ENCODE peak calls at places on chromosomes 16 and 17, in six cellular contexts. Z is CD8-positive, alpha-beta T cell; G is astrocyte of the cerebellum; E is pancreas; U is HFF-Myc; H is brain microvascular endothelial cell. D is an unnamed sample.

GRCh38 chr17:65656390-65657250 is 95.2 kb upstream of the AXIN2 start:
- DNase-seq in H (no peak), U (no peak), G (no peak), E (no peak), Z (no peak), D (no peak)

GRCh38 chr16:80583466-80583865 is 42.7 kb downstream of the DYNLRB2 start:
- DNase-seq in Z (no peak), E (no peak), U (peak), H (peak), G (peak), D (no peak)

GRCh38 chr17:80386341-80386740 is 28.6 kb upstream of the ENDOV start:
- DNase-seq in G (no peak), U (no peak), E (no peak), Z (no peak), H (no peak), D (no peak)

GRCh38 chr16:28291651-28292626 is at the start of gene SBK1:
- DNase-seq in G (no peak), H (peak), E (peak), Z (peak), U (peak), D (peak)

GRCh38 chr17:44820631-44821196 is 9.4 kb downstream of the GJC1 start:
- DNase-seq in Z (no peak), U (peak), G (peak), E (no peak), H (peak), D (no peak)

GRCh38 chr17:49821916-49822315 is 26.0 kb downstream of the TAC4 start:
- DNase-seq in U (no peak), Z (no peak), H (no peak), E (no peak), G (no peak), D (peak)

GRCh38 chr17:2070241-2071023 is 15.5 kb downstream of the HIC1 start:
- DNase-seq in U (no peak), Z (no peak), G (no peak), H (no peak), E (peak), D (no peak)

GRCh38 chr16:7182510-7183109 is 150.0 kb upstream of the RBFOX1 start:
- DNase-seq in E (no peak), H (no peak), Z (no peak), U (no peak), G (no peak), D (no peak)

GRCh38 chr16:68782198-68783174 is 45.4 kb downstream of the CDH1 start:
- DNase-seq in E (no peak), Z (no peak), H (no peak), U (no peak), G (no peak), D (no peak)

GRCh38 chr16:17544785-17545184 is 74.0 kb upstream of the XYLT1 start:
- DNase-seq in G (no peak), Z (peak), E (no peak), U (no peak), H (no peak), D (no peak)

GRCh38 chr16:67988675-67989074 is 8.4 kb upstream of the DPEP3 start:
- DNase-seq in Z (no peak), U (no peak), H (no peak), E (no peak), G (no peak), D (no peak)

GRCh38 chr17:41725134-41725533 is 9.3 kb downstream of the HAP1 start:
- DNase-seq in H (no peak), U (no peak), E (no peak), Z (no peak), G (no peak), D (no peak)

GRCh38 chr16:73000020-73000906 is 47.7 kb downstream of the ZFHX3 start:
- DNase-seq in G (no peak), U (no peak), Z (no peak), E (no peak), H (no peak), D (no peak)

GRCh38 chr16:4649744-4650442 is 25.3 kb downstream of the MGRN1 start:
- DNase-seq in U (no peak), Z (no peak), E (no peak), H (no peak), G (no peak), D (no peak)

GRCh38 chr17:17320188-17320910 is 17.2 kb downstream of the NT5M start:
- DNase-seq in E (no peak), G (no peak), U (no peak), H (no peak), Z (no peak), D (no peak)

GRCh38 chr16:261031-261691 is 14.6 kb downstream of the RGS11 start:
- DNase-seq in Z (no peak), H (no peak), U (no peak), G (no peak), E (peak), D (no peak)

GRCh38 chr17:65547253-65547670 is 14.2 kb downstream of the AXIN2 start:
- DNase-seq in G (no peak), H (no peak), Z (no peak), E (no peak), U (no peak), D (peak)

GRCh38 chr17:42303694-42304093 is 15.4 kb downstream of the STAT5A start:
- DNase-seq in G (no peak), Z (no peak), H (no peak), E (no peak), U (no peak), D (no peak)

GRCh38 chr17:48294989-48295892 is 134.8 kb downstream of the SKAP1 start:
- DNase-seq in U (peak), G (no peak), H (no peak), E (no peak), Z (no peak), D (no peak)

GRCh38 chr16:74800216-74800871 is 25.7 kb upstream of the FA2H start:
- DNase-seq in H (no peak), E (no peak), G (no peak), Z (no peak), U (no peak), D (no peak)

GRCh38 chr16:87464691-87465300 is 28.0 kb downstream of the ZCCHC14 start:
- DNase-seq in G (peak), E (no peak), U (peak), Z (no peak), H (peak), D (no peak)

GRCh38 chr17:76690596-76691280 is 20.0 kb downstream of the MXRA7 start:
- DNase-seq in E (no peak), G (no peak), H (no peak), U (no peak), Z (no peak), D (no peak)

GRCh38 chr17:12445331-12445730 is 220.4 kb upstream of the MYOCD start:
- DNase-seq in Z (no peak), U (no peak), H (no peak), E (no peak), G (no peak), D (no peak)

GRCh38 chr17:15475620-15476354 is 8.4 kb upstream of the CDRT4 start:
- DNase-seq in U (no peak), H (no peak), E (no peak), G (no peak), Z (no peak), D (no peak)

GRCh38 chr17:17445925-17446665 is 30.7 kb upstream of the MED9 start:
- DNase-seq in E (no peak), H (peak), U (peak), Z (no peak), G (peak), D (peak)

GRCh38 chr17:27552467-27552779 is 78.6 kb upstream of the LGALS9 start:
- DNase-seq in U (no peak), H (no peak), Z (no peak), G (no peak), E (no peak), D (no peak)

GRCh38 chr17:36773039-36773438 is 164.2 kb upstream of the LHX1 start:
- DNase-seq in H (no peak), G (no peak), E (no peak), Z (no peak), U (no peak), D (no peak)

GRCh38 chr17:70394430-70394829 is 225.1 kb downstream of the KCNJ2 start:
- DNase-seq in H (no peak), G (no peak), E (no peak), U (no peak), Z (no peak), D (no peak)

GRCh38 chr16:48235556-48236136 is 8.5 kb upstream of the LONP2 start:
- DNase-seq in Z (no peak), H (no peak), E (no peak), G (no peak), U (no peak), D (no peak)

GRCh38 chr16:65570261-65570660 is 448.4 kb upstream of the CDH11 start:
- DNase-seq in U (no peak), H (no peak), G (no peak), E (no peak), Z (no peak), D (no peak)

GRCh38 chr16:17773698-17774101 is 302.9 kb upstream of the XYLT1 start:
- DNase-seq in H (peak), G (peak), U (no peak), Z (no peak), E (no peak), D (peak)

GRCh38 chr17:51371732-51372151 is 111.4 kb downstream of the UTP18 start:
- DNase-seq in G (peak), Z (peak), E (no peak), H (peak), U (no peak), D (peak)

GRCh38 chr17:37743875-37744632 is 805 bp downstream of the HNF1B start:
- DNase-seq in U (no peak), H (no peak), G (no peak), E (peak), Z (no peak), D (no peak)

GRCh38 chr17:47363171-47363570 is 39.4 kb downstream of the EFCAB13 start:
- DNase-seq in U (no peak), E (no peak), G (no peak), Z (no peak), H (no peak), D (no peak)

GRCh38 chr16:30077656-30078055 is 1.9 kb downstream of the PPP4C start:
- DNase-seq in Z (no peak), G (no peak), E (peak), U (no peak), H (no peak), D (no peak)

GRCh38 chr16:30078744-30079143 is 3.0 kb downstream of the PPP4C start:
- DNase-seq in E (peak), H (no peak), U (no peak), Z (no peak), G (no peak), D (no peak)

GRCh38 chr16:30076276-30076791 is 540 bp downstream of the PPP4C start:
- DNase-seq in E (peak), G (no peak), Z (no peak), H (no peak), U (no peak), D (no peak)

GRCh38 chr16:30079480-30079879 is 3.7 kb downstream of the PPP4C start:
- DNase-seq in Z (no peak), H (no peak), E (peak), U (no peak), G (no peak), D (no peak)

DNA sequence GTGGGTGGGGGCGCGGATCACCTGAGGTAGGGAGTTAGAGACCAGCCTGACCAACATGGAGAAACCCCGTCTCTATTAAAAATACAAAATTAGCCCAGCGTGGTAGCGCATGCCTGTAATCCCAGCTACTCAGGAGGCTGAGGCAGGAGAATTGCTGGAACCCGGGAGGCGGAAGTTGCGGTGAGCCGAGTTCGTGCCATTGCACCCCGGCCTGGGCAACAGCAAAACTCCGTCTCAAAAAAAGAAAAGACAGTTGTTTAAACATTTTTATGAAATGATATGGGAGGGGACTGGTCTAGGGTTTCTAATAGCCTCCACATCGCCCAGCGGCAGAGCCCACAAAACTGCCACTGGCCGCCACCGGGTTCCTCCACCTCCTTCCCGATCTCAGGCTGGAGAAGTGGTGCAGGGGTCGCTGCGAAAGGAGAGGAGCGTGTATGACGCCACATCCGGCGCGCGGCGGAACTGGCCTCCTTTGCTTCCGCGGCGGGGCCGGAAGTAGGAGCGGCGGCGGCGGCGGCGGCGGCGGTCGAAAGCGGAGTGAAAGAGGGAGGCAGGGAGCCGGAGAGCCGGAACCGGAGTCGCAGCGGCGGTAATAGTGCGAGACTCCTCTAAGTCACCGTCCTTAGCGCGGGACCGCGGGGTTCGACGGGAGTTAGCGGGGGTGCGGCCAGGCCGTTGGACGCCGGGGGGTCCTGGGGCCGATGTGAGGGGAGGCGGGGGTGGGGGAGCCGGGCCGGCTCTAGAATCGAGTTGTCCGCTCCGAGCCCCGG is at the start of gene PPP4C:
- DNase-seq in U (no peak), H (peak), G (peak), E (peak), Z (peak), D (no peak)
- TF ChIP-seq CTCF in U (no peak), H (no peak), G (no peak), E (no peak), Z (no peak), D (peak)

GRCh38 chr16:2207872-2208271 is 2.6 kb downstream of the MLST8 start:
- DNase-seq in Z (no peak), G (no peak), E (peak), U (no peak), H (no peak), D (no peak)

GRCh38 chr16:2208308-2208707 is 2.4 kb downstream of the BRICD5 start:
- DNase-seq in E (peak), Z (no peak), U (no peak), G (no peak), H (no peak), D (no peak)

GRCh38 chr16:2205967-2206313 is 686 bp downstream of the MLST8 start:
- DNase-seq in H (no peak), U (no peak), G (no peak), E (peak), Z (no peak), D (no peak)

GRCh38 chr16:2206420-2206779 is 1.1 kb downstream of the MLST8 start:
- DNase-seq in H (no peak), Z (no peak), E (peak), U (no peak), G (no peak), D (no peak)

GRCh38 chr16:2206780-2207433 is 1.7 kb downstream of the MLST8 start:
- DNase-seq in U (no peak), E (peak), G (no peak), H (no peak), Z (no peak), D (no peak)
- H3K4me3 ChIP-seq in U (peak), E (no peak), G (no peak), H (no peak), Z (no peak), D (peak)

GRCh38 chr16:85719605-85720318 is 31.0 kb upstream of the GINS2 start:
- DNase-seq in G (no peak), E (no peak), Z (no peak), H (no peak), U (no peak), D (no peak)

GRCh38 chr16:85718153-85718477 is 29.4 kb upstream of the GINS2 start:
- DNase-seq in G (no peak), H (no peak), U (no peak), Z (no peak), E (no peak), D (no peak)

GRCh38 chr16:85717393-85718152 is 28.8 kb upstream of the GINS2 start:
- DNase-seq in G (peak), Z (peak), H (peak), E (peak), U (peak), D (peak)

GRCh38 chr16:85720319-85720637 is 30.6 kb downstream of the C16orf74 start:
- DNase-seq in Z (no peak), G (no peak), H (no peak), E (no peak), U (no peak), D (peak)

DNA sequence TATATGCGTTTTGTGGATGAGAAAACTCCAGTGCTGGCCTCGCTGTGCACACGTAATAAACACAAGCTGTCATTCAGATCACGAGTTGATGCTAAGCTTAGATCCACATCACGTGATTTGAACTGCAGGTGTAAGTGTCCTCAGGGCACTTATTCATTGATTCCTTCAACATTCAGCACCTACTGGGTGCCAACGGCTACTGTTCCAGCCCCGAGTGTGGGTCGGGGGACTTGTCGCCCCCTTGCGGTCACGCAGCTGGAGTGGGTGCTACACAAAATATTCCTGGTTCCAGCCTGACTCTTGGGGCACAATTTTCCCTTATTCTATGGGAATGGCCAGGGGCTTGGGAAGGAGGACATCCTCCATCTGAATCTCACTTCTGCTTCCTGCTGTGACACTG is 29.9 kb upstream of the GINS2 start:
- DNase-seq in E (no peak), H (no peak), G (no peak), U (no peak), Z (no peak), D (no peak)
- TF ChIP-seq CTCF in E (peak), H (peak), G (peak), U (peak), Z (no peak), D (peak)

GRCh38 chr17:59361386-59361785 is 29.9 kb downstream of the YPEL2 start:
- DNase-seq in G (no peak), Z (no peak), U (no peak), E (no peak), H (peak), D (no peak)
- H3K4me3 ChIP-seq in G (no peak), Z (peak), U (no peak), E (no peak), H (no peak), D (no peak)

DNA sequence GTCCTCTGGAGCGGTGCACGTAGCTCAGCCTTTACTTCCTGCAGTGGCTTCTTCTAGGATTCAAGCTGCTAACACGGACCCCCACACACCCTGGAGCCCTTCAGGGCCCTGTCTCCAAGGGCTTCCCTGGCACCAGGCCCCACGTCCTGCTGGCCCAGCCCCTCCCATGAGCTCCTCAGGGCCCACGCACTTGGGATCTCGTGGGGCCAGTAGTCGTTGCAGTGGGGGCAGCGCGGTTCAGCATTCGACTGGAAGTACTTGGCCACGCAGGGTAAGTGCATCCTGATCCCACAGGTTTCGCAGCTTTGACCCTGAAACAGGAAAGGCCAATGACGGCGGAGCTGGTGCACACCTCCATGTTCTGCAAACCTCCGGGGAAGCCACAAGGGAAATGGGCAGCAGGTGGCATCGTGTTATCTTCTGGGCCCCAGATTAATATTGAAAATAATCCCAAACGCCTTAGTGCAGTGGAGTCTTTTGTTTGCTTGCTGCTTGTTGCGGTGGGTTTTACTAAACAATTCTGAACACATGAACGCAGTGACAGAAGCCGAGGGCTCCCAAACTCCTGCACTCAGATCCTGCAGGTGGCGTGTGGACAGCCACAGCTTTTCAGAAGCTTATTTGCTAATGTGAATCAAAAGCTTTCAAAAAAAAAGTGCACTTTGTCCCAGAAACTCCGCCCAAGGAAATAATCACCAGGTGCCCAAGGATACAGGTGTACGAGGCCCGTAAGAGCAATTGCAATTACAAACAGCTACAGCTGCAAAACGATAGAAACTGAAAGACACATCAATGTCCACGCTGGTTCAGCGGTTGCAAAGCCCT is 22.4 kb downstream of the KDM8 start:
- DNase-seq in Z (no peak), U (no peak), E (no peak), G (no peak), H (no peak), D (no peak)
- TF ChIP-seq CTCF in Z (no peak), U (no peak), E (no peak), G (no peak), H (peak), D (peak)

DNA sequence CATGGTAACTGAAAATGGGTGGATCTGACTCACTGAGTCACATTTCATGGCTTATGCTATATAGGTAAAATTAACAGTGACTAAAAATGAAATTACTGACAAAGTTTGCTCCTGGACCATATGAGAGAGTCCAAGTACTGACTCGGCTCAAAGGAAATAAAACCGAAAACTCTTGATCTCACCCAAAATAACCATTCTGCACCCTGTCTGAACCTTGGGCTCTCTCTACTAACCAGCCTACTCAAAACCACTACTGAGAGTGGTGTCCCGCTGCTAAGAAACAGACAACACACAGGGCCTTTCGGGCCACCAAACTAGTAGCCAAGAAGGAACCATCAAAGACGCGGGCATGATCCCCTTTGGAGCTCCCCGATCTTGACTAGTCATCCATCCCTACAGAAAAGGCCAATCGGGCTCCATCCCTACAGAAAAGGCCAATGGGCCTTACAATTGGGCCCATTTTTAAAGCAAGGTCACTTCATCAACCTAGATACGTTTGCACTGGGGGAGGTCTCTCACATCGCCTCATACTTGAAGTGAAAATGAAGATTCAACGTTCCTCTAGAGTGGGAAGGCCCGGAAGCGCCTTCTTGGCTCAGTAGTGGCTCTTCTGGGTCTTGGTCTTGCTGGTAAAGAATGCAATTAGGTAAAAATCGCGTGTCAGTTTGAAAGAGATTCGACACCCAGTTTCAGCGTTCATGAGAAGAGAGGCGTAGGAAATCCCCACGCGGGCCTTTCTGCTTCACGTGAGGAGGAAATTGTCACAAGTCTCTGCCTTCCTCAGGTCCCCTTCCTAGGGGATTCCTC is 715 bp upstream of the ZPBP2 start:
- DNase-seq in H (no peak), U (no peak), E (no peak), G (no peak), Z (no peak), D (no peak)
- H3K4me3 ChIP-seq in H (no peak), U (no peak), E (no peak), G (no peak), Z (peak), D (no peak)

GRCh38 chr17:74736423-74737298 is at the start of gene RAB37:
- DNase-seq in E (no peak), U (no peak), H (no peak), Z (peak), G (no peak), D (no peak)
- TF ChIP-seq CTCF in E (no peak), U (peak), H (no peak), Z (peak), G (no peak), D (peak)

GRCh38 chr16:24734382-24734781 is 4.9 kb downstream of the TNRC6A start:
- DNase-seq in U (no peak), H (no peak), G (no peak), E (no peak), Z (no peak), D (no peak)
- H3K4me3 ChIP-seq in U (no peak), H (no peak), G (no peak), E (no peak), Z (no peak), D (no peak)

D was measured in LNCaP clone FGC.